ENCODE peak calls at places on chromosomes 5 and 9, in four cellular contexts. A is AG04450, Q is H1, N is astrocyte of the spinal cord. X is an unnamed sample.

GRCh38 chr5:97181856-97182545 is 1.0 kb downstream of the RIOK2 start:
- DNase-seq in N (no peak), A (no peak), Q (no peak), X (no peak)

GRCh38 chr5:175728885-175729828 is 71.3 kb downstream of the HRH2 start:
- DNase-seq in N (no peak), Q (no peak), A (no peak), X (peak)

GRCh38 chr5:134958755-134959154 is 9.0 kb upstream of the CATSPER3 start:
- DNase-seq in A (no peak), N (no peak), Q (peak), X (peak)

GRCh38 chr9:37364751-37365360 is 57.6 kb upstream of the GRHPR start:
- DNase-seq in N (no peak), Q (no peak), A (no peak), X (peak)

GRCh38 chr5:151708126-151708525 is 21.4 kb upstream of the SPARC start:
- DNase-seq in A (no peak), N (no peak), Q (no peak), X (no peak)

GRCh38 chr5:120841830-120842229 is 377.7 kb downstream of the PRR16 start:
- DNase-seq in Q (no peak), N (no peak), A (no peak), X (no peak)

GRCh38 chr9:126151031-126151670 is 175.5 kb upstream of the MVB12B start:
- DNase-seq in N (no peak), A (no peak), Q (no peak), X (no peak)

GRCh38 chr5:133041910-133042309 is 9.9 kb upstream of the HSPA4 start:
- DNase-seq in Q (no peak), A (no peak), N (peak), X (no peak)

GRCh38 chr5:64649512-64649911 is 40.8 kb upstream of the SHISAL2B start:
- DNase-seq in A (no peak), N (no peak), Q (no peak), X (no peak)

GRCh38 chr5:25119654-25120053 is 474.9 kb upstream of the CDH10 start:
- DNase-seq in N (peak), A (no peak), Q (no peak), X (no peak)

GRCh38 chr5:73747696-73748380 is 121.8 kb downstream of the ARHGEF28 start:
- DNase-seq in N (peak), Q (no peak), A (no peak), X (no peak)

GRCh38 chr9:4021621-4022213 is 278.2 kb downstream of the GLIS3 start:
- DNase-seq in Q (no peak), A (no peak), N (no peak), X (no peak)

GRCh38 chr9:80646211-80646610 is 1043.1 kb downstream of the TLE1 start:
- DNase-seq in Q (no peak), A (no peak), N (no peak), X (no peak)

GRCh38 chr9:86591472-86591871 is 237.3 kb upstream of the TUT7 start:
- DNase-seq in Q (no peak), N (no peak), A (no peak), X (no peak)

GRCh38 chr9:9352877-9353481 is 1259.8 kb downstream of the PTPRD start:
- DNase-seq in Q (no peak), A (no peak), N (peak), X (no peak)

GRCh38 chr5:172749881-172750608 is 20.9 kb downstream of the DUSP1 start:
- DNase-seq in Q (no peak), A (no peak), N (no peak), X (no peak)

GRCh38 chr5:163532203-163532892 is 26.9 kb downstream of the MAT2B start:
- DNase-seq in A (no peak), N (no peak), Q (no peak), X (no peak)

GRCh38 chr5:72552041-72552557 is 44.9 kb upstream of the ZNF366 start:
- DNase-seq in Q (no peak), N (peak), A (no peak), X (no peak)

GRCh38 chr5:32767948-32768427 is 56.9 kb downstream of the NPR3 start:
- DNase-seq in Q (no peak), N (peak), A (peak), X (no peak)

GRCh38 chr9:14097215-14097614 is 216.7 kb downstream of the NFIB start:
- DNase-seq in Q (no peak), N (peak), A (no peak), X (no peak)

GRCh38 chr9:111294691-111295451 is 35.2 kb downstream of the OR2K2 start:
- DNase-seq in Q (no peak), A (no peak), N (no peak), X (no peak)

X was measured in iPS DF 6.9.